ENCODE peak calls at places on chromosomes 16 and 17, in four cellular contexts. Z is heart left ventricle, X is AG04449, S is H7. H is an unnamed sample.

GRCh38 chr17:62109378-62109902 is 44.4 kb upstream of the MED13 start:
- DNase-seq in S (peak), X (peak), Z (no peak), H (no peak)

GRCh38 chr16:19748389-19749110 is 30.5 kb downstream of the IQCK start:
- DNase-seq in Z (no peak), X (no peak), S (no peak), H (no peak)

GRCh38 chr17:35780876-35781409 is 14.5 kb downstream of the MMP28 start:
- DNase-seq in S (no peak), Z (no peak), X (no peak), H (no peak)

GRCh38 chr16:471353-472198 is 46.1 kb downstream of the RAB11FIP3 start:
- DNase-seq in Z (peak), S (peak), X (peak), H (peak)

GRCh38 chr17:8630227-8630801 is at the start of gene MYH10:
- DNase-seq in Z (peak), X (no peak), S (peak), H (no peak)

GRCh38 chr16:14470788-14471187 is 159.3 kb downstream of the PARN start:
- DNase-seq in S (no peak), X (no peak), Z (no peak), H (no peak)

GRCh38 chr17:19727466-19728113 is 11.2 kb upstream of the SLC47A2 start:
- DNase-seq in S (no peak), X (peak), Z (peak), H (peak)

GRCh38 chr17:9897569-9897968 is 7.5 kb downstream of the RCVRN start:
- DNase-seq in X (no peak), S (no peak), Z (no peak), H (no peak)

GRCh38 chr16:20241321-20241720 is 86.0 kb downstream of the GP2 start:
- DNase-seq in Z (no peak), X (no peak), S (no peak), H (no peak)

GRCh38 chr16:29700253-29700987 is 21.4 kb downstream of the QPRT start:
- DNase-seq in S (peak), Z (peak), X (peak), H (peak)

GRCh38 chr17:48613862-48614694 is 1.0 kb downstream of the HOXB8 start:
- DNase-seq in X (no peak), S (peak), Z (no peak), H (no peak)

GRCh38 chr16:83685615-83686165 is 122.1 kb upstream of the HSBP1 start:
- DNase-seq in S (no peak), Z (no peak), X (no peak), H (no peak)

GRCh38 chr17:76207268-76207667 is 33.0 kb downstream of the RNF157 start:
- DNase-seq in X (no peak), Z (no peak), S (no peak), H (no peak)

GRCh38 chr17:75102385-75102821 is 7.4 kb upstream of the ARMC7 start:
- DNase-seq in X (no peak), Z (no peak), S (peak), H (no peak)

GRCh38 chr17:39776267-39776666 is 38.5 kb downstream of the GRB7 start:
- DNase-seq in S (no peak), X (no peak), Z (no peak), H (no peak)

GRCh38 chr17:10226930-10227695 is 28.7 kb upstream of the GAS7 start:
- DNase-seq in X (no peak), S (peak), Z (peak), H (peak)

GRCh38 chr16:20610892-20611349 is 34.8 kb upstream of the ACSM2B start:
- DNase-seq in S (no peak), Z (no peak), X (no peak), H (no peak)

GRCh38 chr17:15456972-15457722 is 10.3 kb downstream of the CDRT4 start:
- DNase-seq in Z (peak), X (peak), S (no peak), H (peak)

GRCh38 chr16:87828071-87828971 is 41.0 kb downstream of the SLC7A5 start:
- DNase-seq in X (no peak), Z (no peak), S (no peak), H (no peak)

GRCh38 chr17:14301279-14301760 is 439 bp downstream of the HS3ST3B1 start:
- DNase-seq in X (no peak), Z (no peak), S (peak), H (no peak)

GRCh38 chr17:45792995-45793755 is 9.1 kb downstream of the CRHR1 start:
- DNase-seq in S (no peak), Z (no peak), X (no peak), H (no peak)

GRCh38 chr17:42101513-42102292 is 3.4 kb upstream of the ZNF385C start:
- DNase-seq in S (peak), X (no peak), Z (peak), H (peak)

GRCh38 chr17:62965649-62966425 is at the start of gene TANC2:
- DNase-seq in X (no peak), Z (peak), S (peak), H (peak)

GRCh38 chr16:2426941-2427361 is 2.3 kb upstream of the CCNF start:
- DNase-seq in Z (no peak), S (no peak), X (no peak), H (no peak)

GRCh38 chr16:15770107-15770506 is 86.7 kb downstream of the MYH11 start:
- DNase-seq in Z (peak), X (no peak), S (no peak), H (no peak)

GRCh38 chr16:26595199-26595598 is 471.5 kb upstream of the C16orf82 start:
- DNase-seq in X (no peak), S (no peak), Z (no peak), H (no peak)

GRCh38 chr17:19482571-19482970 is 51.1 kb upstream of the SLC47A1 start:
- DNase-seq in X (no peak), Z (no peak), S (no peak), H (no peak)

GRCh38 chr17:76686538-76687277 is 24.1 kb downstream of the MXRA7 start:
- DNase-seq in S (peak), Z (no peak), X (no peak), H (no peak)

DNA sequence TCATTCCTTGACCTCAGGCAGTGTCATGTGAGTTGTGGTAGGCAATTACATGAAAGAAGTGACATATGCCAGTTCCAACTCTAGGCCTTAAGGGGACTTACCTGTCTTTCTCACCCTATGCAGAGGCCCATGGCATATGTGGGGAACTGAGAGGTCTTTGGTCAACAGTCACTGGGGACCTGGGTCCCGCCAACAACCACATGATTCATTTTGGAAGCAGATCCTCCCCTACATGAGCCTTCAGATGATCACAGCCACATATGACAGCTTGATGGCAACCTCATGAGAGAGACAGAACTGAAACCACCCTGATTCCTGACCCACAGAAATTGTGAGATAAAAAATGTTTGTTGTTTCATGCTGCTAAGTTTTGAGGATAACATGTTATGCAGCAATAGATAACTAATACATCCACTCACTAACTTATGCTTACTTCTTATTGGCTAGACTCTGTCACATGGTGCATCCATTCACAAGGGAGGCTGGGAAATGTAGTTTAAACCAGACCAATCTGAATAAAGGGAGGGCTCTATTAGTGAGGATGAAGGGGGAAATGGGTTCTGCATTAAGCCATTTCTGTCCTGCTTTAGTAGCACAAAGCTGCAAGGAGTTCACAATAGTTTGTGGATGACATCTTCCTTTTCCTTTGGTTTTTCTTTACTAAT is 298.2 kb downstream of the HAPSTR1 start:
- DNase-seq in Z (no peak), X (no peak), S (no peak), H (no peak)
- H3K4me3 ChIP-seq in Z (no peak), X (no peak), S (no peak), H (no peak)

DNA sequence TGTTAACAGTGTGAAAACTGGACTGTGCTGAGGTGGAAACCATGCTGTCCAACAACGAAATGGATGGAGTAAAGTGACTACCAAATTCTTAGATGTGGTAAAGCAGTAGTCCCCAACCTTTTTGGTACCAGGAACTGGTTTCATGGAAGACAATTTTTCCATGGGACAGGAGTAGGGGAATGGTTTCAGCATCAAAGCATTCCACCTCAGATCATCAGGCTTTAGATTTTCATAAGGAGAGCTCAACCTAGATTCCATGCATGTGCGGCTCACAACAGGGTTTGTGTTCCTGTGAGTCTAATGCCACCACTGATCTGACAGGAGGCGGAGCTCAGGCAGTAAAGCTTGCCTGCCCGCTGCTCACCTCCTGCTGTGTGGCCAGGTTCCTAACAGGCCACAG is 11.5 kb downstream of the SLX4 start:
- DNase-seq in Z (no peak), S (peak), X (no peak), H (no peak)
- H3K4me3 ChIP-seq in Z (no peak), S (no peak), X (no peak), H (no peak)

DNA sequence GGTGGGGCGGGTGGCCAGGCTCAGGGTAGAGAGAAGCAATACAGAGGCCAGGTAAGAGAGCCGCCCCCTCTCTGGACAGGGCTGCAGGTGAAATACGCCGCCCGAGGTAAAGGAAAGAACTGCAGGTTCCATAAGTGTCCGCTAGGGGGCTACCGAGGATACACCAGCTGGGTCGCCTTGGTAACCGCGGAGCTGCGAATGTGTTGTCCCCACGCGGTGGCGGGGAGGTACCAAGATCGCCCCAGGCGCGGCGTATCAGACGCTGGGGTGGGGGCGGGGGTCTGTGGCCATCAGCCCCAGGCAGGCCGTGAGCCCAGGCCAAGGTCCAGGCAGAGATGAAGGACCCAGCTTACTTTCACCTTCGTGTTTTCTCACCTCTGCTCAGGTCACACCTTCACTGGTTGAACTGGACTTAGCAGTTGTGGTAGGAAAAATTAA is 18.4 kb upstream of the ZFP90 start:
- DNase-seq in Z (peak), X (no peak), S (peak), H (peak)
- H3K4me3 ChIP-seq in Z (peak), X (peak), S (no peak), H (peak)

GRCh38 chr17:59762022-59762825 is 54.8 kb downstream of the VMP1 start:
- DNase-seq in X (no peak), Z (no peak), S (no peak), H (no peak)
- H3K4me3 ChIP-seq in X (no peak), Z (no peak), S (no peak), H (no peak)

H was measured in dorsolateral prefrontal cortex.